ENCODE peak calls at places on chromosomes 1 and 21, in six cellular contexts. C is endothelial cell of umbilical vein, O is IMR-90, I is PC-9, J is brain microvascular endothelial cell, N is aorta. M is an unnamed sample. For H3K27me3, the result is how much of the 10 kb centered on the place peaks cover.

GRCh38 chr1:17887646-17888395 is 132.7 kb downstream of the ACTL8 start:
- DNase-seq in C (no peak), O (no peak), I (no peak), J (no peak), N (no peak), M (no peak)

GRCh38 chr1:35047188-35047858 is 15.6 kb upstream of the ZMYM6 start:
- DNase-seq in C (peak), O (peak), I (peak), J (peak), N (no peak), M (no peak)

GRCh38 chr1:158248122-158248521 is 6.1 kb upstream of the CD1A start:
- DNase-seq in C (no peak), O (no peak), I (no peak), J (no peak), N (no peak), M (no peak)

GRCh38 chr1:64755356-64755755 is 10.5 kb downstream of the RAVER2 start:
- DNase-seq in C (peak), O (no peak), I (no peak), J (no peak), N (no peak), M (no peak)

GRCh38 chr1:42966688-42967609 is 8.3 kb upstream of the SLC2A1 start:
- DNase-seq in C (peak), O (peak), I (peak), J (peak), N (peak), M (no peak)

GRCh38 chr1:46246548-46247432 is 773 bp upstream of the RAD54L start:
- DNase-seq in C (no peak), O (peak), I (no peak), J (peak), N (peak), M (peak)

GRCh38 chr1:99685516-99686180 is 39.7 kb downstream of the PALMD start:
- DNase-seq in C (peak), O (peak), I (peak), J (peak), N (peak), M (peak)

GRCh38 chr1:150164769-150165168 is 15.1 kb downstream of the PLEKHO1 start:
- DNase-seq in C (no peak), O (peak), I (no peak), J (no peak), N (no peak), M (no peak)

GRCh38 chr1:222801067-222801466 is 13.8 kb upstream of the DISP1 start:
- DNase-seq in C (no peak), O (no peak), I (no peak), J (no peak), N (no peak), M (no peak)

GRCh38 chr1:226607821-226608220 is 59.3 kb downstream of the STUM start:
- DNase-seq in C (no peak), O (no peak), I (no peak), J (no peak), N (no peak), M (no peak)

GRCh38 chr1:21896652-21897532 is 40.2 kb downstream of the HSPG2 start:
- DNase-seq in C (peak), O (no peak), I (peak), J (no peak), N (peak), M (peak)

GRCh38 chr1:178931843-178932551 is 61.1 kb upstream of the ANGPTL1 start:
- DNase-seq in C (no peak), O (peak), I (no peak), J (peak), N (peak), M (peak)

GRCh38 chr1:230144765-230145504 is 77.9 kb downstream of the GALNT2 start:
- DNase-seq in C (no peak), O (no peak), I (no peak), J (no peak), N (no peak), M (no peak)

GRCh38 chr1:204896787-204897469 is 26.3 kb downstream of the NFASC start:
- DNase-seq in C (no peak), O (no peak), I (no peak), J (no peak), N (no peak), M (no peak)

GRCh38 chr1:22562584-22563551 is at the start of gene EPHA8:
- DNase-seq in C (no peak), O (no peak), I (no peak), J (no peak), N (no peak), M (no peak)

GRCh38 chr1:84724128-84724860 is 34.0 kb upstream of the SSX2IP start:
- DNase-seq in C (no peak), O (no peak), I (no peak), J (no peak), N (no peak), M (no peak)

GRCh38 chr1:171500304-171500703 is 15.0 kb downstream of the PRRC2C start:
- DNase-seq in C (no peak), O (no peak), I (no peak), J (no peak), N (no peak), M (no peak)

GRCh38 chr1:171507435-171507834 is 22.1 kb downstream of the PRRC2C start:
- DNase-seq in C (no peak), O (no peak), I (no peak), J (no peak), N (no peak), M (no peak)

GRCh38 chr1:171506525-171507304 is 21.4 kb downstream of the PRRC2C start:
- DNase-seq in C (peak), O (peak), I (no peak), J (no peak), N (no peak), M (no peak)

GRCh38 chr1:171500803-171501202 is 15.5 kb downstream of the PRRC2C start:
- DNase-seq in C (no peak), O (no peak), I (no peak), J (no peak), N (no peak), M (no peak)

GRCh38 chr1:171501305-171502021 is 16.1 kb downstream of the PRRC2C start:
- DNase-seq in C (no peak), O (no peak), I (no peak), J (no peak), N (no peak), M (no peak)
- H3K4me3 ChIP-seq in C (no peak), O (no peak), I (no peak), J (no peak), N (no peak), M (no peak)

DNA sequence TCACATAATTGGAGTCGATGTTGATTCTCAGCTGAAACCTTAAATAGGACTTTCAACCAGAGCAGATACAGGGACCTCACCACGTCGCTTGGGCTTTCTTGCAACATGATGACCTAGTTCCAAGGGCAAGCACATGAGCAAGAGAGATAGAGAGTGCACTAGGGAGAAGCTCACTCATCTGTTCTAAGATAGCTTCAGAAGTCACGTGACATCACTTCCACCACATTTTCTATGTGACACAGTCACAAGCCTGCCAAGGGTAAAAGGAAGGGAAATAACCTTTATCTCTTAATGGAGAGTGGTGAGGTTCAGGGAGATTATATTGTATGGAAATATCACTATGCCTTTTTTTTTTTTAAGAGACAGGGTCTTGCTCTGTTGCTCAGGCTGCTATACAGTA is 470.2 kb upstream of the PLXNA2 start:
- DNase-seq in C (no peak), O (no peak), I (no peak), J (no peak), N (no peak), M (no peak)
- H3K27me3 ChIP-seq in C (under half), O (under half), I (under half), J (under half), N (under half), M (under half)

GRCh38 chr1:115088115-115088794 is 1.0 kb downstream of the TSPAN2 start:
- DNase-seq in C (no peak), O (no peak), I (no peak), J (no peak), N (no peak), M (no peak)

GRCh38 chr1:115088871-115089442 is 346 bp downstream of the TSPAN2 start:
- DNase-seq in C (no peak), O (no peak), I (no peak), J (no peak), N (no peak), M (no peak)

GRCh38 chr1:115090956-115091355 is 1.7 kb upstream of the TSPAN2 start:
- DNase-seq in C (no peak), O (no peak), I (no peak), J (no peak), N (no peak), M (no peak)

GRCh38 chr1:115090547-115090946 is 1.2 kb upstream of the TSPAN2 start:
- DNase-seq in C (no peak), O (peak), I (no peak), J (peak), N (peak), M (peak)

DNA sequence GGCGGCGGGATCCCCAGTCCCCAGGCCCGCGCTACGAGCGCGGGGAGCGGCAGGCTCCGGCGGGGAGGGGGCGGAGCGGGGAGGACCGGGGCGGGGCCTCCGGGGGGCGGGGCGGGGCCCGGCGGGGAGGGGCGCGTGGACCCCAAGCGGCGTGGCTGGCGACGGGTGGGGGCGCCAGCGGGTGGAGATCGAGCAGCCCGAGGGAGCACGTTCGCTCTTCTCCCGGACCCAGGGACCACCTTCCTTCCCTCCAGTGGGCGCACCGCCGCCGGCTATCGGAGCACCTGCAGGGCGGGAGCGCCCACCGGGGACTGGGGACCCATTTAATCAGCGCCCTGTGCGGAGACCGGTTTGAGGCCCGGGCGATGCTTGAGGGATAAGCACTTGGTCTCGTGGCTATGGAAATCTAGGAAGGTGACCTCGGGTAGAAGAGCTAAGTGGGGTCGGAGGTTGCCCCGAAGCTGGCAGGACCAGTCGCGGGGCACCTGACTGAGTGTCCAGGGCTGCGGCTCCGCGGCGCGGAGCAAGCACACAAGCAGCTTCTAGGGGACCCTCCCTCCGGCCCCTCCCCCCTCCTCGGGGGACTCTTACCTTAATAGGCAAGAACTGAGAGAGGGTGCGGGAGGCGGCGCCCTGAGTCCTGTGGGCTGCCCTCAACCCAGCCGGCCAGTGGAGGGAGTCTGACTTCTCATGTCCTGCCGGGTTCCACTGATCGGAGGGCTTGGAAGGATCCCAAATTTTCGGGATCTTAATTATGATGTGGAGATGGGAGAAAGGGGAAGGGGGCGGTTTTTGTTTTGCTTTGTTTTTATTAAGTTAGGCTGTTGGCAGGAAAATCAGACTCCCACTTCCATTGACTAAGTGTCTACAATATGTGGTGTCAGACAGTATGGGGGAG is at the start of gene TSPAN2:
- DNase-seq in C (peak), O (peak), I (peak), J (peak), N (peak), M (peak)
- H3K27ac ChIP-seq in C (no peak), O (peak), I (peak), J (peak), N (peak), M (peak)

GRCh38 chr1:168607872-168608428 is 31.5 kb downstream of the XCL1 start:
- DNase-seq in C (no peak), O (no peak), I (no peak), J (no peak), N (no peak), M (no peak)

GRCh38 chr1:168610111-168610510 is 33.7 kb downstream of the XCL1 start:
- DNase-seq in C (no peak), O (no peak), I (no peak), J (no peak), N (no peak), M (no peak)

GRCh38 chr1:168606096-168606495 is 29.7 kb downstream of the XCL1 start:
- DNase-seq in C (no peak), O (no peak), I (no peak), J (no peak), N (no peak), M (no peak)

GRCh38 chr1:168605443-168605842 is 29.0 kb downstream of the XCL1 start:
- DNase-seq in C (no peak), O (no peak), I (no peak), J (no peak), N (no peak), M (no peak)

GRCh38 chr1:168609133-168609715 is 32.8 kb downstream of the XCL1 start:
- DNase-seq in C (peak), O (peak), I (peak), J (peak), N (peak), M (peak)
- H3K4me3 ChIP-seq in C (no peak), O (no peak), I (no peak), J (peak), N (no peak), M (no peak)

GRCh38 chr1:3226664-3227371 is 157.8 kb downstream of the PRDM16 start:
- DNase-seq in C (no peak), O (no peak), I (no peak), J (no peak), N (no peak), M (no peak)

GRCh38 chr1:3225668-3226067 is 156.7 kb downstream of the PRDM16 start:
- DNase-seq in C (no peak), O (no peak), I (no peak), J (no peak), N (no peak), M (no peak)

GRCh38 chr1:3229081-3229725 is 160.2 kb downstream of the PRDM16 start:
- DNase-seq in C (no peak), O (no peak), I (no peak), J (no peak), N (no peak), M (no peak)

GRCh38 chr1:3226191-3226590 is 157.2 kb downstream of the PRDM16 start:
- DNase-seq in C (no peak), O (no peak), I (no peak), J (no peak), N (no peak), M (no peak)

GRCh38 chr1:3227372-3227704 is 158.3 kb downstream of the PRDM16 start:
- DNase-seq in C (no peak), O (no peak), I (no peak), J (no peak), N (no peak), M (no peak)
- H3K27me3 ChIP-seq in C (under half), O (under half), I (half or more), J (under half), N (under half), M (under half)

GRCh38 chr1:218496561-218496960 is 151.4 kb downstream of the TGFB2 start:
- DNase-seq in C (peak), O (peak), I (peak), J (peak), N (no peak), M (no peak)

GRCh38 chr1:218501073-218501612 is 156.0 kb downstream of the TGFB2 start:
- DNase-seq in C (no peak), O (no peak), I (no peak), J (no peak), N (no peak), M (no peak)

GRCh38 chr1:218498061-218498938 is 153.2 kb downstream of the TGFB2 start:
- DNase-seq in C (peak), O (peak), I (peak), J (peak), N (no peak), M (no peak)

GRCh38 chr1:218499911-218500310 is 154.8 kb downstream of the TGFB2 start:
- DNase-seq in C (no peak), O (no peak), I (no peak), J (no peak), N (no peak), M (no peak)

GRCh38 chr1:218499021-218499691 is 154.0 kb downstream of the TGFB2 start:
- DNase-seq in C (peak), O (peak), I (peak), J (peak), N (no peak), M (no peak)
- H3K27ac ChIP-seq in C (peak), O (peak), I (peak), J (peak), N (peak), M (peak)

GRCh38 chr1:26959270-26959669 is 998 bp downstream of the KDF1 start:
- DNase-seq in C (no peak), O (no peak), I (no peak), J (no peak), N (no peak), M (no peak)

GRCh38 chr1:26959722-26960624 is at the start of gene KDF1:
- DNase-seq in C (no peak), O (no peak), I (peak), J (no peak), N (no peak), M (peak)

GRCh38 chr1:26957306-26957705 is 3.0 kb downstream of the KDF1 start:
- DNase-seq in C (no peak), O (no peak), I (no peak), J (no peak), N (no peak), M (no peak)

GRCh38 chr1:26961826-26962225 is 1.6 kb upstream of the KDF1 start:
- DNase-seq in C (peak), O (peak), I (no peak), J (peak), N (no peak), M (no peak)

DNA sequence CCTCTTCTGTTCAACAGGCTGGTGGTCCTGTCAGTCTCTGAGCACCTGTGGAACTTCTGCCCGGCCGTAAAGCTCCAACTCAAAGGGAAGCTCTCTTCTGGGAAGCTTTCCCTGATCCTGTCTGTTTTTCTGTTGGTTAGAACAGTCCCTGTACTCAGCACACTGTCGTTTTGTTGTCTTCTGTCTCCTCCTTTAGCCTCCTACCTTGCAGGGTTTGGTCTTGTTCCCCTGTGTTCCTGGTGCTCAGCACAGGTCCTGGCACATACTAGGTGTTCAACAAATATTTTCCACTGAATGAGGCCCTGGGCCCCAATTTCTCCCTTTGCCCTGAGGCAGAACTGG is 328 bp upstream of the KDF1 start:
- DNase-seq in C (no peak), O (no peak), I (no peak), J (no peak), N (no peak), M (no peak)
- H3K4me3 ChIP-seq in C (no peak), O (no peak), I (peak), J (no peak), N (no peak), M (peak)

DNA sequence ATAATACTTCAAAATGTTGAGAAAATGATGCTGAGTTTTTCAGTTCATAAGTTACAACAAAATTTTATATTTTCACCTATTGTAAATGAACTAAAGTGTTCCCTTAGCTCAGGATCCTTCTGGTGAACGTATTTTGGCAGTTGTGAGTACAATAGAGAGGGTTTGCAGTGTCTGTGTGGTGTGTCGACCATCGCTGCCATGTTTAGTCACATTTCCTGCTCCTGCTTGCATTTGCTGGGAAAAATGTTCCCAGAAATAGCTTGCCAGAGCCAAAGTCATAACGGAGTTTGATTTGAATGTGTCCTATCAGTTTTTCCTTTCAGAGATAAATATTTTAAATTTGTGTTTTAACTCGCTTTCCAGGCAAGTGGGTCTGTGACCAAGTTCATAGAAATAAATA is 117.1 kb upstream of the COL6A1 start:
- DNase-seq in C (no peak), O (peak), I (no peak), J (no peak), N (no peak), M (no peak)
- H3K27me3 ChIP-seq in C (under half), O (under half), I (under half), J (under half), N (under half), M (under half)

M was measured in heart left ventricle.